ENCODE peak calls at places on chromosome 3, in six cellular contexts. L is IMR-90, M is mesenchymal stem cell, H is H1, P is H9, E is trophoblast cell. T is an unnamed sample.

GRCh38 chr3:107367353-107367752 is 9.9 kb upstream of the CCDC54 start:
- DNase-seq in L (peak), M (peak), H (no peak), P (no peak), E (no peak), T (no peak)

GRCh38 chr3:135229018-135229495 is 434.0 kb downstream of the EPHB1 start:
- DNase-seq in L (no peak), M (no peak), H (no peak), P (peak), E (no peak), T (no peak)

GRCh38 chr3:158918008-158918407 is 116.2 kb downstream of the MFSD1 start:
- DNase-seq in L (peak), M (peak), H (peak), P (peak), E (no peak), T (peak)

GRCh38 chr3:137970914-137971831 is 38.8 kb upstream of the CLDN18 start:
- DNase-seq in L (peak), M (peak), H (peak), P (peak), E (peak), T (peak)

GRCh38 chr3:24451461-24452099 is 43.1 kb downstream of the THRB start:
- DNase-seq in L (no peak), M (peak), H (no peak), P (no peak), E (peak), T (no peak)

GRCh38 chr3:124791142-124791541 is 60.9 kb downstream of the UMPS start:
- DNase-seq in L (peak), M (peak), H (no peak), P (no peak), E (no peak), T (no peak)

GRCh38 chr3:30162579-30162978 is 443.8 kb upstream of the TGFBR2 start:
- DNase-seq in L (peak), M (peak), H (no peak), P (no peak), E (no peak), T (no peak)

GRCh38 chr3:30864836-30865235 is 29.6 kb downstream of the GADL1 start:
- DNase-seq in L (no peak), M (no peak), H (no peak), P (no peak), E (no peak), T (no peak)

GRCh38 chr3:64144241-64144900 is 80.9 kb downstream of the PRICKLE2 start:
- DNase-seq in L (no peak), M (no peak), H (no peak), P (no peak), E (no peak), T (no peak)

GRCh38 chr3:159765860-159766294 is 222.8 kb upstream of the IL12A start:
- DNase-seq in L (no peak), M (no peak), H (no peak), P (no peak), E (no peak), T (no peak)

GRCh38 chr3:122092460-122093165 is 37.5 kb downstream of the CD86 start:
- DNase-seq in L (peak), M (peak), H (no peak), P (peak), E (peak), T (no peak)

GRCh38 chr3:118884748-118885206 is 149.9 kb downstream of the IGSF11 start:
- DNase-seq in L (peak), M (peak), H (no peak), P (peak), E (peak), T (peak)

GRCh38 chr3:194871143-194871863 is 185.6 kb downstream of the FAM43A start:
- DNase-seq in L (peak), M (peak), H (no peak), P (peak), E (peak), T (no peak)

GRCh38 chr3:66803706-66804496 is 194.2 kb upstream of the KBTBD8 start:
- DNase-seq in L (no peak), M (no peak), H (no peak), P (no peak), E (no peak), T (no peak)

GRCh38 chr3:46858996-46859710 is 4.1 kb downstream of the MYL3 start:
- DNase-seq in L (no peak), M (no peak), H (no peak), P (no peak), E (no peak), T (no peak)

GRCh38 chr3:124504332-124505059 is 225.8 kb upstream of the UMPS start:
- DNase-seq in L (peak), M (no peak), H (no peak), P (no peak), E (no peak), T (no peak)

GRCh38 chr3:15476378-15476777 is 45.1 kb downstream of the COLQ start:
- DNase-seq in L (peak), M (no peak), H (no peak), P (no peak), E (no peak), T (no peak)

GRCh38 chr3:1847571-1847970 is 251.1 kb upstream of the CNTN4 start:
- DNase-seq in L (no peak), M (no peak), H (no peak), P (no peak), E (no peak), T (no peak)

GRCh38 chr3:160060409-160061027 is 71.9 kb downstream of the IL12A start:
- DNase-seq in L (no peak), M (no peak), H (no peak), P (no peak), E (no peak), T (no peak)

GRCh38 chr3:13714251-13714916 is 165.5 kb downstream of the FBLN2 start:
- DNase-seq in L (no peak), M (no peak), H (no peak), P (peak), E (no peak), T (no peak)

GRCh38 chr3:122247825-122248185 is 64.3 kb downstream of the CASR start:
- DNase-seq in L (peak), M (no peak), H (no peak), P (no peak), E (no peak), T (no peak)

GRCh38 chr3:97497138-97497537 is 267.4 kb upstream of the ARL6 start:
- DNase-seq in L (no peak), M (no peak), H (no peak), P (no peak), E (no peak), T (no peak)

GRCh38 chr3:15858547-15859506 is 61.0 kb upstream of the ANKRD28 start:
- DNase-seq in L (no peak), M (peak), H (no peak), P (peak), E (peak), T (peak)

GRCh38 chr3:69326821-69327433 is 59.0 kb downstream of the FRMD4B start:
- DNase-seq in L (no peak), M (no peak), H (no peak), P (no peak), E (no peak), T (no peak)

GRCh38 chr3:25457642-25458419 is 29.8 kb downstream of the RARB start:
- DNase-seq in L (peak), M (peak), H (no peak), P (no peak), E (no peak), T (no peak)

GRCh38 chr3:157626817-157627216 is 123.6 kb upstream of the VEPH1 start:
- DNase-seq in L (no peak), M (no peak), H (no peak), P (no peak), E (peak), T (no peak)

GRCh38 chr3:55454611-55455010 is 32.5 kb downstream of the WNT5A start:
- DNase-seq in L (peak), M (no peak), H (no peak), P (no peak), E (no peak), T (no peak)

GRCh38 chr3:12948891-12949711 is 107.7 kb upstream of the RPL32 start:
- DNase-seq in L (peak), M (peak), H (no peak), P (no peak), E (peak), T (no peak)

GRCh38 chr3:64685331-64685799 is 2.4 kb downstream of the ADAMTS9 start:
- DNase-seq in L (peak), M (peak), H (no peak), P (no peak), E (no peak), T (no peak)

GRCh38 chr3:109195812-109196211 is 59.3 kb downstream of the C3orf85 start:
- DNase-seq in L (no peak), M (peak), H (no peak), P (no peak), E (no peak), T (no peak)

GRCh38 chr3:52529376-52530333 is 4.0 kb downstream of the NT5DC2 start:
- DNase-seq in L (peak), M (no peak), H (no peak), P (no peak), E (no peak), T (no peak)

GRCh38 chr3:160403028-160403545 is 3.6 kb downstream of the SMC4 start:
- DNase-seq in L (peak), M (peak), H (no peak), P (no peak), E (no peak), T (no peak)

DNA sequence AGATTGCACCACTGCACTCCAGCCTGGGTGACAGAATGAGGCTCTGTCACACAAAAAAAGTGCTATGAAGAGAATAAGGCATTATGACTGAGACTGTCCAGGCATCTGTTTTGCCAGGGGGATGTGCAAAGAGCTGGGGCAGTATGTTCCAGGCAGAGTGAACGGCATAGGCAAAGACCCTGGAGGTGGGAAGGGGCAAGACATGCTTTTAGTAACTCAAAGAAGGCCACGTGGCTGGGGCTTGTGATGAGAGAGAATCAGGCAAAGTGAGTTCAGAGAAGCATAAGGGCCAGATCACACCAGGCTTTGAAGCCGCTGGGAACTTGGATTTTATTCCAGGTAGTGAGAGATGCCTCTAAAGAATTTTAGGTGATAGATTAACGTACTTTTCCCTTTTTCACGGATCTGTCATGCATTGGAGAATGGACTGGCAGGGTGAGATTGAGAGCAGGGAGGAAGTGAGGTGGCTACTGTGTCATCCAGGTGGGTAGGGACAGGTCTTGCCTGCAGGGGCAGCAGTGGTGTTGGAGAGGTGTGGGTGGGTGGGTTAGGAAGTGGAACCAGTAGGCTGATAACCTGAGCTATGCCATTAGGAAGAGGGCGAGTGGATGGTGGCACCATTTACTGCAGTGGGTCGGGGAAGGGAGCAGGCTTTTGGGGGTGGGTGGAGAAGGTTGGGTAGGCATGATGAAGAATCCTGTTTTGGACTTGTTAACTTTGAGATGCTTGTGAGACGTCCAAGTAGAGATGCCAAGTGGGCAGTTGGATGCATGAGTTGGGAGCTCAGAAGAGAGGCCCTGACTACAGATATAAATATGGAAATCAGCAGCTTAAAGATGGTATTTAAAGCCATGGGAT is 31.6 kb downstream of the ATP2B2 start:
- DNase-seq in L (no peak), M (no peak), H (no peak), P (peak), E (no peak), T (no peak)
- H3K14ac ChIP-seq in L (no peak), M (no peak), H (no peak), P (no peak), E (no peak), T (no peak)

DNA sequence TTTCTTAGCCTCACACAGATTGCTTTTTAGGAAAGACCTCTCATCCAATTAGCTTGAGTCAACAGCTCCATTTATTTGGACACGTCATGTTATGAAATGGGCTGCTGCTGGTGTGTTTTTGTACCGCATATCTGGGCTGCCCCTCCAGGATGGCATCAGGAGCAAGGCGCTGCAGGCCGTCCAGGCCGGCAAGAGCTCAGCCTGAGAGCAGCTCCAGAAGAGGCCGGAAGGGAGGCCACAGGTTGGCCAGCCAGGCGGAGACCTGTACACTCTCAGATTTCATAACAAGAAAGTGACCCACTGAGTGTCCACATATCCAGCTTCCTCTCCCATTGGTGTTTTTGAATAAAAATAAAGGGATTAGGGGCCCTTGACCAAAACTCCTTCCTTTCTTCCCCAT is 28.3 kb downstream of the FOXL2NB start:
- DNase-seq in L (no peak), M (no peak), H (no peak), P (no peak), E (no peak), T (no peak)
- H3K14ac ChIP-seq in L (no peak), M (no peak), H (no peak), P (no peak), E (no peak), T (no peak)

GRCh38 chr3:39808467-39809180 is 785 bp upstream of the MYRIP start:
- DNase-seq in L (no peak), M (peak), H (no peak), P (peak), E (no peak), T (peak)
- H3K14ac ChIP-seq in L (no peak), M (no peak), H (no peak), P (no peak), E (no peak), T (no peak)

GRCh38 chr3:175260145-175260794 is 401.1 kb downstream of the NAALADL2 start:
- DNase-seq in L (peak), M (peak), H (no peak), P (no peak), E (no peak), T (no peak)
- H3K14ac ChIP-seq in L (peak), M (no peak), H (no peak), P (no peak), E (no peak), T (no peak)

GRCh38 chr3:184336484-184337230 is 743 bp upstream of the FAM131A start:
- DNase-seq in L (peak), M (peak), H (no peak), P (no peak), E (no peak), T (no peak)

GRCh38 chr3:184337981-184338380 is 581 bp downstream of the FAM131A start:
- DNase-seq in L (no peak), M (no peak), H (no peak), P (no peak), E (no peak), T (no peak)

GRCh38 chr3:184335661-184336483 is 1.5 kb upstream of the FAM131A start:
- DNase-seq in L (peak), M (peak), H (peak), P (peak), E (peak), T (peak)

GRCh38 chr3:184338538-184338945 is 1.1 kb downstream of the FAM131A start:
- DNase-seq in L (peak), M (peak), H (peak), P (peak), E (no peak), T (peak)

GRCh38 chr3:184337315-184337714 is at the start of gene FAM131A:
- DNase-seq in L (peak), M (no peak), H (no peak), P (no peak), E (no peak), T (no peak)
- H3K14ac ChIP-seq in L (peak), M (no peak), H (no peak), P (peak), E (peak), T (peak)

GRCh38 chr3:21502631-21503030 is 248.4 kb downstream of the ZNF385D start:
- DNase-seq in L (no peak), M (no peak), H (no peak), P (no peak), E (peak), T (peak)

GRCh38 chr3:21506061-21506460 is 244.9 kb downstream of the ZNF385D start:
- DNase-seq in L (no peak), M (no peak), H (no peak), P (no peak), E (no peak), T (no peak)

DNA sequence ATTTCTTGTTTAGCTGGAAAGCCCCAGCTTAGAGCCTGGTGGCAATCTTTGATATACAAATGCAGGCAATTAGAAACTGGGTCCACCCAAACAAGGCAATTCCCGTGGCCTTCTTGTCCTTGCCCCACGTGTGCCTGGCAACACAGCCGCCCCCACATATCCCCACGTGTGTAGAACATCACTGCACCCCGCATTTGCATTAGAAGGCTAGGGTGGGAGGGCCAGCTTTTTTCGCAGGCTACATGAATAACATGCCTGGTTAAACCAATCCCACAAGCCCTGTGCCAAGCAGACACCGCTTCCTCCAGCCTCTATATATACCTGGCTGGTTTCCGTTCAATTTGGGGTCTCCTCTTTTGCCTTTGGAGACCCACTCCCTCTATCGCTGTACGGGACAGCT is 250.2 kb downstream of the ZNF385D start:
- DNase-seq in L (no peak), M (no peak), H (no peak), P (no peak), E (no peak), T (no peak)
- H3K14ac ChIP-seq in L (no peak), M (no peak), H (no peak), P (no peak), E (no peak), T (no peak)

GRCh38 chr3:72258786-72259185 is 473.8 kb upstream of the PROK2 start:
- DNase-seq in L (no peak), M (no peak), H (no peak), P (no peak), E (no peak), T (no peak)
- H3K14ac ChIP-seq in L (no peak), M (no peak), H (no peak), P (no peak), E (no peak), T (no peak)

DNA sequence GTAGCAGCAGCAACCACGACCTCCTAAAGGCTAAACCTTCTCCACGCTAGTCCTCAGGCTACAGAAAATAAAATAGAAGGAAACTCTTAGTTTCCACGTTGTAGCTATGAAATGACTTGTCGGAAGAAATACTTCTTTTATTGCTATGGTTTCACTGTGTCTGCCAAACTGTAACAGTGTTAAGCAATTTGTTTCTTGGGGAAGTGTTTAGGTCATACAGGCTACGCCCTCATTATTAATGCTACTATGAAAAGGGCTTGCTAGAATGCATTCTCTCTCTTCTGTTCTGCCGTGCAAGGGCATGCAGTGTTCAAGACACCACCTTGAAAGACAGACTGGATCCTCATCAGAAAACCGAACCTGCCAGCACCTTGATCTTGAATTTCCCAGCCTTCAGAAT is 462.7 kb downstream of the PLOD2 start:
- DNase-seq in L (no peak), M (no peak), H (no peak), P (no peak), E (no peak), T (no peak)
- H3K14ac ChIP-seq in L (no peak), M (no peak), H (no peak), P (no peak), E (no peak), T (no peak)

DNA sequence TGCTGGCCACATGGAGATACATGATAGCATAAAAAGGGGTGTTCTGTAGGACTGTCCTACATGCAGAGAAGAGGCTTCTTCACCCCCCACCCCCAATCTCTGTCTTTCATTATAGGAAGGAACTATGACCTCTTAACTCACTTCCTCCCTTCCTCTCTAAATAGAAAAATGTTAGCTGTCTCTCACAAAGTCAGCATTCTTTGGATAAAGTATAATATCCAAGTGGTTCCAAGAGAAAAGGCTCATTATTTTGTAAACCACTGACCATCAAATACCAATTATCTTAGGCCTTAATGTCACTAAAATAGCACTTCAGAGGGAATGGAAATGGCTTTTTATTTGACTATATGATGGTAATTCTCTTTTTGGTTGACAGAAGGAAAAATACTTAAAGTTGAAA is 95.3 kb upstream of the SLC2A2 start:
- DNase-seq in L (no peak), M (no peak), H (no peak), P (no peak), E (no peak), T (no peak)
- H3K14ac ChIP-seq in L (no peak), M (no peak), H (no peak), P (no peak), E (no peak), T (no peak)

GRCh38 chr3:126125341-126125740 is 41.4 kb upstream of the SLC41A3 start:
- DNase-seq in L (no peak), M (no peak), H (no peak), P (peak), E (no peak), T (no peak)
- H3K14ac ChIP-seq in L (no peak), M (no peak), H (no peak), P (no peak), E (no peak), T (no peak)

T was measured in neuronal stem cell.